ENCODE peak calls at places on chromosome 21, in seven cellular contexts. One of them, this sample, is unnamed.

GRCh38 chr21:36965720-36966065 is 776 bp downstream of the HLCS start:
- ATAC-seq in foreskin keratinocyte: no peak
- ATAC-seq in activated CD8-positive, alpha-beta memory T cell treated with anti-CD3 and anti-CD28 coated beads, Interleukin-2, amount 10 ng/mL, durations not matched to agents 7 days and 5 days: peak; percentile 11
- ATAC-seq in T-cell: no peak
- ATAC-seq in gastroesophageal sphincter: peak; percentile 23
- ATAC-seq in activated CD8-positive, alpha-beta T cell treated with anti-CD3 and anti-CD28 coated beads for 36 hours: peak; percentile 1
- ATAC-seq in sciatic nerve: no peak
- ATAC-seq in this sample: peak; percentile 22

GRCh38 chr21:15751037-15751436 is 21.3 kb downstream of the USP25 start:
- ATAC-seq in foreskin keratinocyte: no peak
- ATAC-seq in activated CD8-positive, alpha-beta memory T cell treated with anti-CD3 and anti-CD28 coated beads, Interleukin-2, amount 10 ng/mL, durations not matched to agents 7 days and 5 days: no peak
- ATAC-seq in T-cell: no peak
- ATAC-seq in gastroesophageal sphincter: no peak
- ATAC-seq in activated CD8-positive, alpha-beta T cell treated with anti-CD3 and anti-CD28 coated beads for 36 hours: no peak
- ATAC-seq in sciatic nerve: no peak
- ATAC-seq in this sample: no peak

GRCh38 chr21:41754481-41754891 is 12.4 kb downstream of the RIPK4 start:
- ATAC-seq in foreskin keratinocyte: no peak
- ATAC-seq in activated CD8-positive, alpha-beta memory T cell treated with anti-CD3 and anti-CD28 coated beads, Interleukin-2, amount 10 ng/mL, durations not matched to agents 7 days and 5 days: no peak
- ATAC-seq in T-cell: no peak
- ATAC-seq in gastroesophageal sphincter: no peak
- ATAC-seq in activated CD8-positive, alpha-beta T cell treated with anti-CD3 and anti-CD28 coated beads for 36 hours: no peak
- ATAC-seq in sciatic nerve: no peak
- ATAC-seq in this sample: no peak

GRCh38 chr21:33587792-33588484 is 546 bp downstream of the DONSON start:
- ATAC-seq in foreskin keratinocyte: peak; percentile 45
- ATAC-seq in activated CD8-positive, alpha-beta memory T cell treated with anti-CD3 and anti-CD28 coated beads, Interleukin-2, amount 10 ng/mL, durations not matched to agents 7 days and 5 days: no peak
- ATAC-seq in T-cell: peak; percentile 13
- ATAC-seq in gastroesophageal sphincter: peak; percentile 33
- ATAC-seq in activated CD8-positive, alpha-beta T cell treated with anti-CD3 and anti-CD28 coated beads for 36 hours: peak; percentile 25
- ATAC-seq in sciatic nerve: peak; percentile 33
- ATAC-seq in this sample: peak; percentile 20

GRCh38 chr21:38562182-38562581 is 63.9 kb upstream of the ERG start:
- ATAC-seq in foreskin keratinocyte: no peak
- ATAC-seq in activated CD8-positive, alpha-beta memory T cell treated with anti-CD3 and anti-CD28 coated beads, Interleukin-2, amount 10 ng/mL, durations not matched to agents 7 days and 5 days: no peak
- ATAC-seq in T-cell: no peak
- ATAC-seq in gastroesophageal sphincter: no peak
- ATAC-seq in activated CD8-positive, alpha-beta T cell treated with anti-CD3 and anti-CD28 coated beads for 36 hours: no peak
- ATAC-seq in sciatic nerve: no peak
- ATAC-seq in this sample: no peak

GRCh38 chr21:43287974-43288755 is 119.4 kb downstream of the CRYAA start:
- ATAC-seq in foreskin keratinocyte: no peak
- ATAC-seq in activated CD8-positive, alpha-beta memory T cell treated with anti-CD3 and anti-CD28 coated beads, Interleukin-2, amount 10 ng/mL, durations not matched to agents 7 days and 5 days: no peak
- ATAC-seq in T-cell: no peak
- ATAC-seq in gastroesophageal sphincter: no peak
- ATAC-seq in activated CD8-positive, alpha-beta T cell treated with anti-CD3 and anti-CD28 coated beads for 36 hours: no peak
- ATAC-seq in sciatic nerve: peak; percentile 77
- ATAC-seq in this sample: no peak

GRCh38 chr21:17435565-17436543 is 77.0 kb upstream of the CXADR start:
- ATAC-seq in foreskin keratinocyte: peak; percentile 29
- ATAC-seq in activated CD8-positive, alpha-beta memory T cell treated with anti-CD3 and anti-CD28 coated beads, Interleukin-2, amount 10 ng/mL, durations not matched to agents 7 days and 5 days: no peak
- ATAC-seq in T-cell: no peak
- ATAC-seq in gastroesophageal sphincter: no peak
- ATAC-seq in activated CD8-positive, alpha-beta T cell treated with anti-CD3 and anti-CD28 coated beads for 36 hours: no peak
- ATAC-seq in sciatic nerve: no peak
- ATAC-seq in this sample: no peak

GRCh38 chr21:37458669-37459276 is 92.2 kb downstream of the DYRK1A start:
- ATAC-seq in foreskin keratinocyte: no peak
- ATAC-seq in activated CD8-positive, alpha-beta memory T cell treated with anti-CD3 and anti-CD28 coated beads, Interleukin-2, amount 10 ng/mL, durations not matched to agents 7 days and 5 days: no peak
- ATAC-seq in T-cell: peak; percentile 17
- ATAC-seq in gastroesophageal sphincter: no peak
- ATAC-seq in activated CD8-positive, alpha-beta T cell treated with anti-CD3 and anti-CD28 coated beads for 36 hours: no peak
- ATAC-seq in sciatic nerve: peak; percentile 30
- ATAC-seq in this sample: no peak

GRCh38 chr21:41786521-41786987 is 19.7 kb upstream of the RIPK4 start:
- ATAC-seq in foreskin keratinocyte: peak; percentile 75
- ATAC-seq in activated CD8-positive, alpha-beta memory T cell treated with anti-CD3 and anti-CD28 coated beads, Interleukin-2, amount 10 ng/mL, durations not matched to agents 7 days and 5 days: no peak
- ATAC-seq in T-cell: no peak
- ATAC-seq in gastroesophageal sphincter: no peak
- ATAC-seq in activated CD8-positive, alpha-beta T cell treated with anti-CD3 and anti-CD28 coated beads for 36 hours: no peak
- ATAC-seq in sciatic nerve: no peak
- ATAC-seq in this sample: no peak